ENCODE peak calls at places on chromosomes 1 and 21, in nine cellular contexts. One of them, this sample, is unnamed.
A peak's percentile ranks its signal among the peaks of the same experiment; 100 is the strongest.

GRCh38 chr1:16074217-16074616 is 766 bp upstream of the FAM131C start:
- DNase-seq in kidney: no peak
- DNase-seq in endothelial cell: no peak
- DNase-seq in nephron progenitor cell: no peak
- DNase-seq in foreskin fibroblast: no peak
- DNase-seq in astrocyte of the spinal cord: no peak
- DNase-seq in HFFc6: no peak
- DNase-seq in GM13977: no peak
- DNase-seq in CD8-positive, alpha-beta T cell: no peak
- DNase-seq in this sample: no peak

GRCh38 chr1:214615871-214616270 is 12.9 kb downstream of the CENPF start:
- DNase-seq in GM13977: no peak
- DNase-seq in endothelial cell: no peak
- DNase-seq in astrocyte of the spinal cord: peak; percentile 51
- DNase-seq in CD8-positive, alpha-beta T cell: no peak
- DNase-seq in foreskin fibroblast: peak; percentile 72
- DNase-seq in nephron progenitor cell: no peak
- DNase-seq in HFFc6: peak; percentile 12
- DNase-seq in kidney: no peak
- DNase-seq in this sample: no peak

GRCh38 chr21:31580866-31581276 is 78.6 kb upstream of the SOD1 start:
- DNase-seq in foreskin fibroblast: peak; percentile 75
- DNase-seq in CD8-positive, alpha-beta T cell: peak; percentile 82
- DNase-seq in nephron progenitor cell: peak; percentile 82
- DNase-seq in kidney: no peak
- DNase-seq in GM13977: peak; percentile 70
- DNase-seq in HFFc6: peak; percentile 35
- DNase-seq in endothelial cell: peak; percentile 86
- DNase-seq in astrocyte of the spinal cord: peak; percentile 68
- DNase-seq in this sample: peak; percentile 63

GRCh38 chr1:47399138-47399840 is 16.8 kb upstream of the FOXE3 start:
- DNase-seq in kidney: no peak
- DNase-seq in CD8-positive, alpha-beta T cell: no peak
- DNase-seq in astrocyte of the spinal cord: no peak
- DNase-seq in GM13977: no peak
- DNase-seq in nephron progenitor cell: no peak
- DNase-seq in foreskin fibroblast: no peak
- DNase-seq in endothelial cell: no peak
- DNase-seq in HFFc6: no peak
- DNase-seq in this sample: no peak

GRCh38 chr1:177589166-177589565 is 380.7 kb downstream of the SEC16B start:
- DNase-seq in kidney: no peak
- DNase-seq in foreskin fibroblast: no peak
- DNase-seq in nephron progenitor cell: no peak
- DNase-seq in HFFc6: no peak
- DNase-seq in astrocyte of the spinal cord: no peak
- DNase-seq in CD8-positive, alpha-beta T cell: no peak
- DNase-seq in endothelial cell: no peak
- DNase-seq in GM13977: no peak
- DNase-seq in this sample: no peak

GRCh38 chr1:229108598-229109201 is 162.2 kb upstream of the RAB4A start:
- DNase-seq in kidney: peak; percentile 85
- DNase-seq in foreskin fibroblast: no peak
- DNase-seq in GM13977: no peak
- DNase-seq in nephron progenitor cell: peak; percentile 33
- DNase-seq in endothelial cell: no peak
- DNase-seq in CD8-positive, alpha-beta T cell: no peak
- DNase-seq in HFFc6: no peak
- DNase-seq in astrocyte of the spinal cord: no peak
- DNase-seq in this sample: no peak

GRCh38 chr1:17372955-17373354 is 959 bp downstream of the PADI6 start:
- DNase-seq in nephron progenitor cell: no peak
- DNase-seq in astrocyte of the spinal cord: no peak
- DNase-seq in CD8-positive, alpha-beta T cell: no peak
- DNase-seq in endothelial cell: no peak
- DNase-seq in HFFc6: no peak
- DNase-seq in foreskin fibroblast: no peak
- DNase-seq in GM13977: no peak
- DNase-seq in kidney: no peak
- DNase-seq in this sample: no peak

GRCh38 chr1:3699596-3699995 is 47.3 kb downstream of the TP73 start:
- DNase-seq in endothelial cell: no peak
- DNase-seq in nephron progenitor cell: no peak
- DNase-seq in GM13977: no peak
- DNase-seq in kidney: no peak
- DNase-seq in astrocyte of the spinal cord: no peak
- DNase-seq in CD8-positive, alpha-beta T cell: no peak
- DNase-seq in HFFc6: no peak
- DNase-seq in foreskin fibroblast: no peak
- DNase-seq in this sample: no peak

GRCh38 chr1:117093091-117093534 is 28.4 kb downstream of the TRIM45 start:
- DNase-seq in astrocyte of the spinal cord: peak; percentile 97
- DNase-seq in kidney: no peak
- DNase-seq in CD8-positive, alpha-beta T cell: no peak
- DNase-seq in foreskin fibroblast: peak; percentile 97
- DNase-seq in nephron progenitor cell: peak; percentile 45
- DNase-seq in endothelial cell: no peak
- DNase-seq in HFFc6: peak; percentile 99
- DNase-seq in GM13977: peak; percentile 12
- DNase-seq in this sample: no peak

GRCh38 chr1:44568128-44568900 is 106.0 kb downstream of the TMEM53 start:
- DNase-seq in endothelial cell: no peak
- DNase-seq in CD8-positive, alpha-beta T cell: no peak
- DNase-seq in GM13977: no peak
- DNase-seq in nephron progenitor cell: no peak
- DNase-seq in foreskin fibroblast: no peak
- DNase-seq in kidney: no peak
- DNase-seq in HFFc6: no peak
- DNase-seq in astrocyte of the spinal cord: no peak
- DNase-seq in this sample: no peak

GRCh38 chr1:154492115-154492514 is 9.9 kb upstream of the TDRD10 start:
- DNase-seq in nephron progenitor cell: no peak
- DNase-seq in astrocyte of the spinal cord: no peak
- DNase-seq in kidney: no peak
- DNase-seq in foreskin fibroblast: no peak
- DNase-seq in GM13977: no peak
- DNase-seq in CD8-positive, alpha-beta T cell: no peak
- DNase-seq in endothelial cell: no peak
- DNase-seq in HFFc6: no peak
- DNase-seq in this sample: peak; percentile 31

DNA sequence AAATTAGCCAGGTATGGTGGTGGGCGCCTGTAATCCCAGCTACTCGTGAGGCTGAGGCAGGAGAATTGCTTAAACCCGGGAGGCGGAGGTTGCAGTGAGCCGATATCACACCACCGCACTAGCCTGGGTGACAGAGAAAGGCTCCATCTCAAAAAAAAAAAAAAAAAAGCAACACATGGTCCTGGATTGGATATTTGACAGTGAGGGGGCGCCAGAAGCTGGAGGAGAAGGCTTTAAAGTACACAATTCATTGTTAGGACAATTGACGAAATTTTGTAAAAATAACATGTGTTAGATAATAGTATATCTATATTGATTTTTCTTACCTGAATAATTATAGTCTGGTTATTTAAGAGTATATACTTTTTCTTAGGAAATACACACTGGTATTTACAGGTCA is 50.2 kb upstream of the USP25 start:
- DNase-seq in astrocyte of the spinal cord: no peak
- DNase-seq in GM13977: no peak
- DNase-seq in foreskin fibroblast: no peak
- DNase-seq in nephron progenitor cell: no peak
- DNase-seq in kidney: no peak
- DNase-seq in HFFc6: no peak
- DNase-seq in CD8-positive, alpha-beta T cell: no peak
- DNase-seq in endothelial cell: no peak
- DNase-seq in this sample: no peak
- TF ChIP-seq CTCF in astrocyte of the spinal cord: no peak
- TF ChIP-seq CTCF in GM13977: no peak
- TF ChIP-seq CTCF in foreskin fibroblast: no peak
- TF ChIP-seq CTCF in nephron progenitor cell: no peak
- TF ChIP-seq CTCF in kidney: no peak
- TF ChIP-seq CTCF in HFFc6: no peak
- TF ChIP-seq CTCF in CD8-positive, alpha-beta T cell: no peak
- TF ChIP-seq CTCF in endothelial cell: no peak
- TF ChIP-seq CTCF in this sample: no peak

GRCh38 chr1:1748686-1749321 is 24.6 kb upstream of the CDK11A start:
- DNase-seq in endothelial cell: no peak
- DNase-seq in foreskin fibroblast: peak; percentile 38
- DNase-seq in nephron progenitor cell: no peak
- DNase-seq in kidney: peak; percentile 74
- DNase-seq in CD8-positive, alpha-beta T cell: no peak
- DNase-seq in GM13977: peak; percentile 12
- DNase-seq in astrocyte of the spinal cord: no peak
- DNase-seq in HFFc6: no peak
- DNase-seq in this sample: no peak
- TF ChIP-seq CTCF in endothelial cell: no peak
- TF ChIP-seq CTCF in foreskin fibroblast: no peak
- TF ChIP-seq CTCF in nephron progenitor cell: no peak
- TF ChIP-seq CTCF in kidney: no peak
- TF ChIP-seq CTCF in CD8-positive, alpha-beta T cell: no peak
- TF ChIP-seq CTCF in GM13977: no peak
- TF ChIP-seq CTCF in astrocyte of the spinal cord: no peak
- TF ChIP-seq CTCF in HFFc6: no peak
- TF ChIP-seq CTCF in this sample: no peak

GRCh38 chr1:161305872-161306519 is 3.8 kb downstream of the MPZ start:
- DNase-seq in astrocyte of the spinal cord: peak; percentile 43
- DNase-seq in nephron progenitor cell: peak; percentile 69
- DNase-seq in CD8-positive, alpha-beta T cell: peak; percentile 89
- DNase-seq in endothelial cell: peak; percentile 71
- DNase-seq in HFFc6: no peak
- DNase-seq in GM13977: peak; percentile 82
- DNase-seq in foreskin fibroblast: peak; percentile 67
- DNase-seq in kidney: peak; percentile 95
- DNase-seq in this sample: peak; percentile 89
- TF ChIP-seq CTCF in astrocyte of the spinal cord: peak; percentile 36
- TF ChIP-seq CTCF in nephron progenitor cell: no peak
- TF ChIP-seq CTCF in CD8-positive, alpha-beta T cell: peak; percentile 54
- TF ChIP-seq CTCF in endothelial cell: no peak
- TF ChIP-seq CTCF in HFFc6: peak; percentile 12
- TF ChIP-seq CTCF in GM13977: peak; percentile 52
- TF ChIP-seq CTCF in foreskin fibroblast: peak; percentile 18
- TF ChIP-seq CTCF in kidney: peak; percentile 39
- TF ChIP-seq CTCF in this sample: peak; percentile 46

GRCh38 chr1:159835862-159836518 is 9.3 kb downstream of the SLAMF8 start:
- DNase-seq in CD8-positive, alpha-beta T cell: no peak
- DNase-seq in GM13977: no peak
- DNase-seq in HFFc6: no peak
- DNase-seq in nephron progenitor cell: no peak
- DNase-seq in kidney: no peak
- DNase-seq in endothelial cell: no peak
- DNase-seq in astrocyte of the spinal cord: no peak
- DNase-seq in foreskin fibroblast: peak; percentile 37
- DNase-seq in this sample: no peak
- TF ChIP-seq CTCF in CD8-positive, alpha-beta T cell: no peak
- TF ChIP-seq CTCF in GM13977: peak; percentile 21
- TF ChIP-seq CTCF in HFFc6: no peak
- TF ChIP-seq CTCF in nephron progenitor cell: no peak
- TF ChIP-seq CTCF in kidney: no peak
- TF ChIP-seq CTCF in endothelial cell: no peak
- TF ChIP-seq CTCF in astrocyte of the spinal cord: peak; percentile 28
- TF ChIP-seq CTCF in foreskin fibroblast: no peak
- TF ChIP-seq CTCF in this sample: no peak

GRCh38 chr1:218299416-218299815 is 14.3 kb downstream of the RRP15 start:
- DNase-seq in astrocyte of the spinal cord: peak; percentile 64
- DNase-seq in endothelial cell: no peak
- DNase-seq in HFFc6: peak; percentile 65
- DNase-seq in foreskin fibroblast: peak; percentile 78
- DNase-seq in nephron progenitor cell: no peak
- DNase-seq in GM13977: no peak
- DNase-seq in kidney: no peak
- DNase-seq in CD8-positive, alpha-beta T cell: no peak
- DNase-seq in this sample: no peak
- TF ChIP-seq CTCF in astrocyte of the spinal cord: peak; percentile 59
- TF ChIP-seq CTCF in endothelial cell: no peak
- TF ChIP-seq CTCF in HFFc6: peak; percentile 80
- TF ChIP-seq CTCF in foreskin fibroblast: peak; percentile 59
- TF ChIP-seq CTCF in nephron progenitor cell: peak; percentile 28
- TF ChIP-seq CTCF in GM13977: peak; percentile 29
- TF ChIP-seq CTCF in kidney: peak; percentile 27
- TF ChIP-seq CTCF in CD8-positive, alpha-beta T cell: no peak
- TF ChIP-seq CTCF in this sample: peak; percentile 50

This sample was measured in GM10248.